ENCODE peak calls at places on chromosome 21, in four cellular contexts. One of them, this sample, is unnamed.

GRCh38 chr21:31848339-31848985 is 24.4 kb upstream of the HUNK start:
- DNase-seq in Caco-2: no peak
- DNase-seq in fibroblast of pulmonary artery: no peak
- DNase-seq in pancreas: no peak
- DNase-seq in this sample: no peak

GRCh38 chr21:45950740-45951515 is 30.6 kb upstream of the COL6A1 start:
- DNase-seq in pancreas: peak
- DNase-seq in Caco-2: no peak
- DNase-seq in fibroblast of pulmonary artery: peak
- DNase-seq in this sample: peak

GRCh38 chr21:43191521-43191920 is 22.7 kb downstream of the CRYAA start:
- DNase-seq in fibroblast of pulmonary artery: no peak
- DNase-seq in pancreas: no peak
- DNase-seq in Caco-2: no peak
- DNase-seq in this sample: no peak

GRCh38 chr21:33480481-33481103 is 818 bp upstream of the TMEM50B start:
- DNase-seq in Caco-2: no peak
- DNase-seq in pancreas: no peak
- DNase-seq in fibroblast of pulmonary artery: no peak
- DNase-seq in this sample: no peak

GRCh38 chr21:21845901-21846396 is 847.7 kb downstream of the NCAM2 start:
- DNase-seq in fibroblast of pulmonary artery: no peak
- DNase-seq in pancreas: no peak
- DNase-seq in Caco-2: no peak
- DNase-seq in this sample: peak

GRCh38 chr21:23644768-23645167 is 1962.5 kb downstream of the MRPL39 start:
- DNase-seq in pancreas: no peak
- DNase-seq in fibroblast of pulmonary artery: no peak
- DNase-seq in Caco-2: no peak
- DNase-seq in this sample: no peak

GRCh38 chr21:16169102-16169511 is 439.3 kb downstream of the USP25 start:
- DNase-seq in pancreas: no peak
- DNase-seq in fibroblast of pulmonary artery: peak
- DNase-seq in Caco-2: no peak
- DNase-seq in this sample: peak

GRCh38 chr21:38968887-38969543 is 163.3 kb downstream of the ETS2 start:
- DNase-seq in Caco-2: no peak
- DNase-seq in fibroblast of pulmonary artery: no peak
- DNase-seq in pancreas: no peak
- DNase-seq in this sample: no peak

GRCh38 chr21:44727321-44727720 is 15.9 kb upstream of the TSPEAR start:
- DNase-seq in pancreas: no peak
- DNase-seq in Caco-2: no peak
- DNase-seq in fibroblast of pulmonary artery: no peak
- DNase-seq in this sample: no peak

GRCh38 chr21:34890724-34891609 is 158.1 kb downstream of the RUNX1 start:
- DNase-seq in Caco-2: no peak
- DNase-seq in pancreas: peak
- DNase-seq in fibroblast of pulmonary artery: peak
- DNase-seq in this sample: peak

GRCh38 chr21:34569381-34569979 is 45.4 kb downstream of the RCAN1 start:
- DNase-seq in pancreas: no peak
- DNase-seq in fibroblast of pulmonary artery: no peak
- DNase-seq in Caco-2: no peak
- DNase-seq in this sample: no peak

GRCh38 chr21:44927587-44928461 is 7.1 kb upstream of the ITGB2 start:
- DNase-seq in Caco-2: peak
- DNase-seq in pancreas: no peak
- DNase-seq in fibroblast of pulmonary artery: peak
- DNase-seq in this sample: peak

GRCh38 chr21:28099296-28099695 is 893.4 kb downstream of the LTN1 start:
- DNase-seq in fibroblast of pulmonary artery: peak
- DNase-seq in pancreas: no peak
- DNase-seq in Caco-2: no peak
- DNase-seq in this sample: peak

GRCh38 chr21:45542667-45543370 is 579 bp upstream of the SLC19A1 start:
- DNase-seq in fibroblast of pulmonary artery: no peak
- DNase-seq in pancreas: peak
- DNase-seq in Caco-2: no peak
- DNase-seq in this sample: peak

GRCh38 chr21:28712396-28712795 is 280.3 kb downstream of the LTN1 start:
- DNase-seq in Caco-2: no peak
- DNase-seq in fibroblast of pulmonary artery: no peak
- DNase-seq in pancreas: no peak
- DNase-seq in this sample: no peak

GRCh38 chr21:34190576-34191301 is 117.4 kb downstream of the MRPS6 start:
- DNase-seq in fibroblast of pulmonary artery: no peak
- DNase-seq in pancreas: no peak
- DNase-seq in Caco-2: no peak
- DNase-seq in this sample: no peak

GRCh38 chr21:25834376-25834775 is 99.6 kb downstream of the GABPA start:
- DNase-seq in fibroblast of pulmonary artery: no peak
- DNase-seq in Caco-2: no peak
- DNase-seq in pancreas: no peak
- DNase-seq in this sample: no peak

GRCh38 chr21:45034556-45035476 is 39.6 kb upstream of the ADARB1 start:
- DNase-seq in Caco-2: no peak
- DNase-seq in fibroblast of pulmonary artery: no peak
- DNase-seq in pancreas: no peak
- DNase-seq in this sample: no peak

GRCh38 chr21:44686843-44687561 is 5.0 kb upstream of the KRTAP12-1 start:
- DNase-seq in pancreas: no peak
- DNase-seq in Caco-2: no peak
- DNase-seq in fibroblast of pulmonary artery: no peak
- DNase-seq in this sample: no peak

GRCh38 chr21:14545906-14546480 is at the start of gene SAMSN1:
- DNase-seq in Caco-2: no peak
- DNase-seq in pancreas: peak
- DNase-seq in fibroblast of pulmonary artery: peak
- DNase-seq in this sample: no peak

GRCh38 chr21:26140185-26140584 is 30.4 kb downstream of the APP start:
- DNase-seq in pancreas: no peak
- DNase-seq in Caco-2: no peak
- DNase-seq in fibroblast of pulmonary artery: peak
- DNase-seq in this sample: peak

GRCh38 chr21:45050786-45051489 is 23.4 kb upstream of the ADARB1 start:
- DNase-seq in pancreas: no peak
- DNase-seq in fibroblast of pulmonary artery: peak
- DNase-seq in Caco-2: peak
- DNase-seq in this sample: no peak

GRCh38 chr21:16082038-16082816 is 352.4 kb downstream of the USP25 start:
- DNase-seq in pancreas: no peak
- DNase-seq in Caco-2: no peak
- DNase-seq in fibroblast of pulmonary artery: peak
- DNase-seq in this sample: peak

GRCh38 chr21:45408811-45409261 is 3.9 kb downstream of the COL18A1 start:
- DNase-seq in Caco-2: no peak
- DNase-seq in fibroblast of pulmonary artery: no peak
- DNase-seq in pancreas: peak
- DNase-seq in this sample: no peak

GRCh38 chr21:14585122-14585521 is 39.0 kb upstream of the SAMSN1 start:
- DNase-seq in pancreas: no peak
- DNase-seq in fibroblast of pulmonary artery: no peak
- DNase-seq in Caco-2: no peak
- DNase-seq in this sample: no peak

GRCh38 chr21:45792682-45793383 is 149.3 kb downstream of the PCBP3 start:
- DNase-seq in fibroblast of pulmonary artery: no peak
- DNase-seq in pancreas: no peak
- DNase-seq in Caco-2: no peak
- DNase-seq in this sample: no peak

GRCh38 chr21:45317401-45318145 is 29.9 kb upstream of the POFUT2 start:
- DNase-seq in fibroblast of pulmonary artery: peak
- DNase-seq in pancreas: peak
- DNase-seq in Caco-2: no peak
- DNase-seq in this sample: peak

GRCh38 chr21:46459356-46460112 is 843 bp downstream of the DIP2A start:
- DNase-seq in Caco-2: peak
- DNase-seq in pancreas: peak
- DNase-seq in fibroblast of pulmonary artery: peak
- DNase-seq in this sample: peak

GRCh38 chr21:26795398-26795790 is 49.8 kb downstream of the ADAMTS1 start:
- DNase-seq in pancreas: no peak
- DNase-seq in Caco-2: no peak
- DNase-seq in fibroblast of pulmonary artery: no peak
- DNase-seq in this sample: no peak

GRCh38 chr21:46646541-46647154 is 11.2 kb downstream of the PRMT2 start:
- DNase-seq in pancreas: no peak
- DNase-seq in fibroblast of pulmonary artery: no peak
- DNase-seq in Caco-2: no peak
- DNase-seq in this sample: no peak

GRCh38 chr21:17780539-17780938 is 38.6 kb downstream of the C21orf91 start:
- DNase-seq in fibroblast of pulmonary artery: no peak
- DNase-seq in Caco-2: no peak
- DNase-seq in pancreas: no peak
- DNase-seq in this sample: no peak

GRCh38 chr21:38916214-38916964 is 110.7 kb downstream of the ETS2 start:
- DNase-seq in Caco-2: no peak
- DNase-seq in fibroblast of pulmonary artery: no peak
- DNase-seq in pancreas: no peak
- DNase-seq in this sample: no peak

GRCh38 chr21:34888569-34889286 is 160.4 kb downstream of the RUNX1 start:
- DNase-seq in pancreas: peak
- DNase-seq in Caco-2: peak
- DNase-seq in fibroblast of pulmonary artery: peak
- DNase-seq in this sample: peak

GRCh38 chr21:45308211-45309068 is 20.7 kb upstream of the POFUT2 start:
- DNase-seq in pancreas: no peak
- DNase-seq in Caco-2: no peak
- DNase-seq in fibroblast of pulmonary artery: peak
- DNase-seq in this sample: peak

GRCh38 chr21:37855568-37856391 is 60.5 kb downstream of the KCNJ6 start:
- DNase-seq in Caco-2: no peak
- DNase-seq in fibroblast of pulmonary artery: peak
- DNase-seq in pancreas: no peak
- DNase-seq in this sample: peak
- H3K4me3 ChIP-seq in Caco-2: no peak
- H3K4me3 ChIP-seq in fibroblast of pulmonary artery: no peak
- H3K4me3 ChIP-seq in pancreas: no peak
- H3K4me3 ChIP-seq in this sample: no peak

GRCh38 chr21:41614456-41615010 is 106.6 kb upstream of the TMPRSS2 start:
- DNase-seq in pancreas: no peak
- DNase-seq in fibroblast of pulmonary artery: no peak
- DNase-seq in Caco-2: no peak
- DNase-seq in this sample: no peak

GRCh38 chr21:41613421-41613998 is 105.6 kb upstream of the TMPRSS2 start:
- DNase-seq in Caco-2: no peak
- DNase-seq in pancreas: no peak
- DNase-seq in fibroblast of pulmonary artery: no peak
- DNase-seq in this sample: no peak

GRCh38 chr21:41611441-41611840 is 103.5 kb upstream of the TMPRSS2 start:
- DNase-seq in fibroblast of pulmonary artery: no peak
- DNase-seq in Caco-2: no peak
- DNase-seq in pancreas: no peak
- DNase-seq in this sample: no peak

GRCh38 chr21:41611966-41612606 is 104.1 kb upstream of the TMPRSS2 start:
- DNase-seq in pancreas: no peak
- DNase-seq in Caco-2: peak
- DNase-seq in fibroblast of pulmonary artery: peak
- DNase-seq in this sample: no peak

GRCh38 chr21:41612674-41613250 is 104.8 kb upstream of the TMPRSS2 start:
- DNase-seq in fibroblast of pulmonary artery: peak
- DNase-seq in pancreas: peak
- DNase-seq in Caco-2: peak
- DNase-seq in this sample: peak
- H3K4me3 ChIP-seq in fibroblast of pulmonary artery: no peak
- H3K4me3 ChIP-seq in pancreas: no peak
- H3K4me3 ChIP-seq in Caco-2: peak
- H3K4me3 ChIP-seq in this sample: no peak

GRCh38 chr21:36008505-36008904 is 51.8 kb downstream of the SETD4 start:
- DNase-seq in pancreas: no peak
- DNase-seq in fibroblast of pulmonary artery: no peak
- DNase-seq in Caco-2: no peak
- DNase-seq in this sample: no peak

GRCh38 chr21:36005879-36006400 is 54.4 kb downstream of the SETD4 start:
- DNase-seq in pancreas: no peak
- DNase-seq in Caco-2: no peak
- DNase-seq in fibroblast of pulmonary artery: no peak
- DNase-seq in this sample: no peak

GRCh38 chr21:36004441-36004840 is 55.9 kb downstream of the SETD4 start:
- DNase-seq in pancreas: no peak
- DNase-seq in Caco-2: no peak
- DNase-seq in fibroblast of pulmonary artery: no peak
- DNase-seq in this sample: no peak

GRCh38 chr21:36010801-36011200 is 49.5 kb downstream of the SETD4 start:
- DNase-seq in pancreas: no peak
- DNase-seq in Caco-2: no peak
- DNase-seq in fibroblast of pulmonary artery: no peak
- DNase-seq in this sample: no peak

DNA sequence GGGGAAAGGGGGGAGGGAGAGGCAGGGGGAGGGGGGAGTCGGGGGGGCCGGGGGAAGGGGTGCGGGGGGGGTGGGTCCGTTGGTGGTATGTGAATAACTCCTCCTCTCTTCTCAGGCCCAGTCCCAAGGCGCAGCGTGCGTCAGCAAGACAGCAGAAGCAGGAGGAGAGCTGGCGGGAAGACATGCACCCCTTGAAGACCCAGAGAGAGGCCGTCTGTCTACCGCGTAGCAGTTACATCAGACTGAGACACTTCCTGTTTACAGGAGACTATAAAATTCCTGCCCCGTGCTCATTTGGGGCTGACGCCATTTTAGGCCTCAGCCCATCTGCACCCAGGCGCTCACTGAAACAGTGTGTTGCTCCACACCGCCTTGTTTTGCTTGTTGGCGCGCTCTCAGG is 55.3 kb downstream of the SETD4 start:
- DNase-seq in Caco-2: no peak
- DNase-seq in pancreas: no peak
- DNase-seq in fibroblast of pulmonary artery: no peak
- DNase-seq in this sample: no peak
- H3K4me3 ChIP-seq in Caco-2: no peak
- H3K4me3 ChIP-seq in pancreas: no peak
- H3K4me3 ChIP-seq in fibroblast of pulmonary artery: no peak
- H3K4me3 ChIP-seq in this sample: peak

GRCh38 chr21:36705679-36706481 is 7.0 kb downstream of the SIM2 start:
- DNase-seq in Caco-2: no peak
- DNase-seq in fibroblast of pulmonary artery: no peak
- DNase-seq in pancreas: no peak
- DNase-seq in this sample: no peak
- H3K4me3 ChIP-seq in Caco-2: no peak
- H3K4me3 ChIP-seq in fibroblast of pulmonary artery: no peak
- H3K4me3 ChIP-seq in pancreas: no peak
- H3K4me3 ChIP-seq in this sample: no peak